ENCODE peak calls at places on chromosome 16, in seven cellular contexts. R is memory B cell; W is renal cortical epithelial cell; D is HTR-8/SVneo; G is hepatocyte; V is activated CD8-positive, alpha-beta memory T cell treated with anti-CD3 and anti-CD28 coated beads for 1 hour; I is activated T-cell treated with anti-CD3 and anti-CD28 coated beads, Interleukin-2, amount 50 U/mL, for 24 hours. J is an unnamed sample.

GRCh38 chr16:642189-643049 is 791 bp downstream of the MCRIP2 start:
- DNase-seq in I (peak; percentile 68), G (peak; percentile 82), R (no peak), V (no peak), W (no peak), D (no peak), J (no peak)

GRCh38 chr16:3256146-3256875 is at the start of gene MEFV:
- DNase-seq in W (peak; percentile 71), I (no peak), R (no peak), V (no peak), G (no peak), D (no peak), J (peak; percentile 51)

GRCh38 chr16:22284637-22285515 is 12.3 kb upstream of the POLR3E start:
- DNase-seq in V (no peak), W (peak; percentile 42), D (no peak), I (no peak), R (no peak), G (no peak), J (no peak)

GRCh38 chr16:81513204-81514040 is 68.8 kb downstream of the CMIP start:
- DNase-seq in G (no peak), V (no peak), R (no peak), W (peak; percentile 45), D (no peak), I (no peak), J (peak; percentile 71)

GRCh38 chr16:51550785-51551184 is 399.7 kb upstream of the SALL1 start:
- DNase-seq in V (no peak), G (peak; percentile 34), W (no peak), R (no peak), I (no peak), D (no peak), J (no peak)

GRCh38 chr16:30075503-30076275 is at the start of gene PPP4C:
- DNase-seq in I (peak; percentile 93), R (peak; percentile 86), W (peak; percentile 61), G (peak; percentile 95), D (peak; percentile 98), V (peak; percentile 86), J (peak; percentile 89)

GRCh38 chr16:11297492-11298142 is 16.5 kb upstream of the PRM1 start:
- DNase-seq in W (peak; percentile 80), V (peak; percentile 51), G (peak; percentile 74), R (peak; percentile 77), I (peak; percentile 80), D (no peak), J (peak; percentile 68)

GRCh38 chr16:67147437-67148140 is 3.2 kb downstream of the B3GNT9 start:
- DNase-seq in D (no peak), V (no peak), W (no peak), I (no peak), G (no peak), R (no peak), J (no peak)

GRCh38 chr16:82761236-82761635 is 134.5 kb downstream of the CDH13 start:
- DNase-seq in V (no peak), W (peak; percentile 75), R (no peak), G (no peak), I (no peak), D (no peak), J (peak; percentile 97)

GRCh38 chr16:85851034-85851780 is 47.8 kb upstream of the IRF8 start:
- DNase-seq in I (peak; percentile 22), R (no peak), D (no peak), W (no peak), G (no peak), V (no peak), J (peak; percentile 34)

GRCh38 chr16:15611610-15612009 is 31.3 kb downstream of the MARF1 start:
- DNase-seq in V (no peak), D (no peak), W (no peak), R (no peak), I (no peak), G (no peak), J (no peak)

GRCh38 chr16:53743149-53743566 is 39.2 kb downstream of the FTO start:
- DNase-seq in D (no peak), W (peak; percentile 57), R (no peak), V (no peak), I (no peak), G (peak; percentile 25), J (no peak)

GRCh38 chr16:14505846-14506245 is 124.2 kb downstream of the PARN start:
- DNase-seq in V (no peak), D (no peak), W (peak; percentile 81), G (no peak), R (no peak), I (no peak), J (no peak)

GRCh38 chr16:56013962-56014552 is 138.9 kb upstream of the CES5A start:
- DNase-seq in I (peak; percentile 46), V (peak; percentile 11), G (peak; percentile 81), R (no peak), W (peak; percentile 15), D (no peak), J (no peak)

GRCh38 chr16:56848955-56849689 is 15.9 kb upstream of the SLC12A3 start:
- DNase-seq in I (no peak), V (no peak), D (no peak), G (no peak), R (no peak), W (peak; percentile 88), J (peak; percentile 48)

GRCh38 chr16:19094542-19095365 is 19.0 kb upstream of the ITPRIPL2 start:
- DNase-seq in I (no peak), V (no peak), D (no peak), W (no peak), G (no peak), R (no peak), J (no peak)

GRCh38 chr16:17356243-17356933 is 114.4 kb downstream of the XYLT1 start:
- DNase-seq in D (no peak), I (no peak), V (no peak), G (no peak), W (no peak), R (no peak), J (no peak)

GRCh38 chr16:27706156-27706705 is 156.3 kb downstream of the KATNIP start:
- DNase-seq in W (no peak), D (no peak), R (no peak), G (no peak), V (no peak), I (no peak), J (peak; percentile 10)

GRCh38 chr16:12176051-12176450 is 199.5 kb downstream of the SNX29 start:
- DNase-seq in G (no peak), I (no peak), D (no peak), V (no peak), R (no peak), W (no peak), J (no peak)

GRCh38 chr16:30894540-30895368 is 877 bp upstream of the BCL7C start:
- DNase-seq in I (no peak), R (no peak), V (no peak), G (peak; percentile 7), W (no peak), D (no peak), J (no peak)

GRCh38 chr16:72299684-72300243 is 127.8 kb upstream of the PMFBP1 start:
- DNase-seq in G (peak; percentile 58), I (no peak), R (no peak), W (peak; percentile 25), V (no peak), D (no peak), J (no peak)

GRCh38 chr16:47018223-47018891 is 44.9 kb upstream of the DNAJA2 start:
- DNase-seq in I (peak; percentile 40), R (peak; percentile 58), D (peak; percentile 69), W (peak; percentile 71), G (peak; percentile 67), V (no peak), J (no peak)

GRCh38 chr16:6131526-6132050 is 1034.0 kb upstream of the EEF2KMT start:
- DNase-seq in R (no peak), I (no peak), V (no peak), D (no peak), G (no peak), W (no peak), J (no peak)

GRCh38 chr16:55257971-55258613 is 65.9 kb upstream of the IRX6 start:
- DNase-seq in I (peak; percentile 59), R (peak; percentile 13), G (peak; percentile 66), W (peak; percentile 4), V (peak; percentile 8), D (no peak), J (peak; percentile 69)